ENCODE peak calls at places on chromosomes 7 and 10, in six cellular contexts. One of them, this sample, is unnamed. For H3K27me3, the result is how much of the 10 kb centered on the place peaks cover.

GRCh38 chr10:30639946-30640786 is 10.6 kb upstream of the LYZL2 start:
- DNase-seq in CD8-positive, alpha-beta T cell: no peak
- DNase-seq in K562: peak
- DNase-seq in hepatocyte: peak
- DNase-seq in tibial artery: no peak
- DNase-seq in left ventricle myocardium inferior: no peak
- DNase-seq in this sample: peak

GRCh38 chr10:43287056-43288007 is 20.5 kb upstream of the RASGEF1A start:
- DNase-seq in left ventricle myocardium inferior: no peak
- DNase-seq in K562: no peak
- DNase-seq in CD8-positive, alpha-beta T cell: peak
- DNase-seq in hepatocyte: no peak
- DNase-seq in tibial artery: no peak
- DNase-seq in this sample: no peak

GRCh38 chr10:4214912-4215311 is 429.9 kb upstream of the KLF6 start:
- DNase-seq in K562: no peak
- DNase-seq in CD8-positive, alpha-beta T cell: no peak
- DNase-seq in hepatocyte: no peak
- DNase-seq in left ventricle myocardium inferior: no peak
- DNase-seq in tibial artery: no peak
- DNase-seq in this sample: no peak

GRCh38 chr7:146096994-146097393 is 19.6 kb upstream of the CNTNAP2 start:
- DNase-seq in left ventricle myocardium inferior: no peak
- DNase-seq in K562: no peak
- DNase-seq in hepatocyte: no peak
- DNase-seq in tibial artery: no peak
- DNase-seq in CD8-positive, alpha-beta T cell: no peak
- DNase-seq in this sample: no peak

GRCh38 chr7:126079151-126079550 is 1149.5 kb upstream of the POT1 start:
- DNase-seq in hepatocyte: no peak
- DNase-seq in CD8-positive, alpha-beta T cell: no peak
- DNase-seq in left ventricle myocardium inferior: no peak
- DNase-seq in tibial artery: no peak
- DNase-seq in K562: no peak
- DNase-seq in this sample: no peak

GRCh38 chr10:73263948-73264347 is 11.5 kb upstream of the MRPS16 start:
- DNase-seq in left ventricle myocardium inferior: no peak
- DNase-seq in K562: no peak
- DNase-seq in hepatocyte: peak
- DNase-seq in CD8-positive, alpha-beta T cell: no peak
- DNase-seq in tibial artery: no peak
- DNase-seq in this sample: no peak

GRCh38 chr7:40608321-40609075 is 473.7 kb downstream of the SUGCT start:
- DNase-seq in CD8-positive, alpha-beta T cell: no peak
- DNase-seq in tibial artery: no peak
- DNase-seq in K562: no peak
- DNase-seq in left ventricle myocardium inferior: no peak
- DNase-seq in hepatocyte: no peak
- DNase-seq in this sample: no peak

GRCh38 chr7:23120106-23120505 is 14.5 kb downstream of the KLHL7 start:
- DNase-seq in CD8-positive, alpha-beta T cell: no peak
- DNase-seq in tibial artery: no peak
- DNase-seq in K562: no peak
- DNase-seq in left ventricle myocardium inferior: no peak
- DNase-seq in hepatocyte: no peak
- DNase-seq in this sample: no peak

GRCh38 chr10:79940431-79940830 is 8.5 kb downstream of the SFTPD start:
- DNase-seq in hepatocyte: no peak
- DNase-seq in K562: no peak
- DNase-seq in tibial artery: no peak
- DNase-seq in CD8-positive, alpha-beta T cell: no peak
- DNase-seq in left ventricle myocardium inferior: no peak
- DNase-seq in this sample: no peak

GRCh38 chr7:6121141-6121540 is 90.0 kb downstream of the ANKRD61 start:
- DNase-seq in hepatocyte: no peak
- DNase-seq in CD8-positive, alpha-beta T cell: no peak
- DNase-seq in left ventricle myocardium inferior: no peak
- DNase-seq in K562: no peak
- DNase-seq in tibial artery: no peak
- DNase-seq in this sample: no peak

GRCh38 chr10:51386248-51386885 is 312.1 kb downstream of the PRKG1 start:
- DNase-seq in K562: no peak
- DNase-seq in tibial artery: no peak
- DNase-seq in hepatocyte: no peak
- DNase-seq in CD8-positive, alpha-beta T cell: no peak
- DNase-seq in left ventricle myocardium inferior: no peak
- DNase-seq in this sample: no peak

GRCh38 chr7:128172151-128172550 is 68.9 kb upstream of the LEP start:
- DNase-seq in hepatocyte: no peak
- DNase-seq in left ventricle myocardium inferior: no peak
- DNase-seq in CD8-positive, alpha-beta T cell: no peak
- DNase-seq in K562: no peak
- DNase-seq in tibial artery: no peak
- DNase-seq in this sample: no peak

GRCh38 chr10:47223236-47223635 is 76.8 kb upstream of the GDF10 start:
- DNase-seq in CD8-positive, alpha-beta T cell: no peak
- DNase-seq in left ventricle myocardium inferior: no peak
- DNase-seq in K562: no peak
- DNase-seq in hepatocyte: no peak
- DNase-seq in tibial artery: no peak
- DNase-seq in this sample: no peak

GRCh38 chr10:3432089-3432488 is 259.5 kb upstream of the PITRM1 start:
- DNase-seq in tibial artery: no peak
- DNase-seq in left ventricle myocardium inferior: no peak
- DNase-seq in CD8-positive, alpha-beta T cell: no peak
- DNase-seq in hepatocyte: no peak
- DNase-seq in K562: no peak
- DNase-seq in this sample: no peak

GRCh38 chr10:75111906-75112703 is 649 bp downstream of the SAMD8 start:
- DNase-seq in tibial artery: peak
- DNase-seq in left ventricle myocardium inferior: no peak
- DNase-seq in CD8-positive, alpha-beta T cell: no peak
- DNase-seq in hepatocyte: peak
- DNase-seq in K562: peak
- DNase-seq in this sample: peak

GRCh38 chr7:18799899-18800298 is 304.4 kb downstream of the HDAC9 start:
- DNase-seq in hepatocyte: no peak
- DNase-seq in left ventricle myocardium inferior: no peak
- DNase-seq in K562: no peak
- DNase-seq in CD8-positive, alpha-beta T cell: no peak
- DNase-seq in tibial artery: no peak
- DNase-seq in this sample: no peak

GRCh38 chr7:8035647-8036518 is 67.3 kb downstream of the GLCCI1 start:
- DNase-seq in tibial artery: no peak
- DNase-seq in left ventricle myocardium inferior: no peak
- DNase-seq in CD8-positive, alpha-beta T cell: no peak
- DNase-seq in hepatocyte: peak
- DNase-seq in K562: no peak
- DNase-seq in this sample: peak

GRCh38 chr7:45890902-45891461 is 2.7 kb downstream of the IGFBP1 start:
- DNase-seq in K562: peak
- DNase-seq in tibial artery: no peak
- DNase-seq in left ventricle myocardium inferior: no peak
- DNase-seq in CD8-positive, alpha-beta T cell: no peak
- DNase-seq in hepatocyte: peak
- DNase-seq in this sample: no peak

GRCh38 chr10:89294840-89295239 is 7.0 kb upstream of the IFIT2 start:
- DNase-seq in tibial artery: no peak
- DNase-seq in left ventricle myocardium inferior: no peak
- DNase-seq in K562: no peak
- DNase-seq in hepatocyte: no peak
- DNase-seq in CD8-positive, alpha-beta T cell: no peak
- DNase-seq in this sample: no peak

GRCh38 chr7:95501261-95501816 is 15.6 kb downstream of the ASB4 start:
- DNase-seq in tibial artery: no peak
- DNase-seq in K562: no peak
- DNase-seq in hepatocyte: no peak
- DNase-seq in left ventricle myocardium inferior: no peak
- DNase-seq in CD8-positive, alpha-beta T cell: no peak
- DNase-seq in this sample: no peak

GRCh38 chr7:115676080-115676479 is 354.5 kb downstream of the TFEC start:
- DNase-seq in hepatocyte: peak
- DNase-seq in CD8-positive, alpha-beta T cell: no peak
- DNase-seq in left ventricle myocardium inferior: no peak
- DNase-seq in K562: no peak
- DNase-seq in tibial artery: peak
- DNase-seq in this sample: peak

GRCh38 chr10:78703581-78703980 is 365.2 kb upstream of the ZMIZ1 start:
- DNase-seq in left ventricle myocardium inferior: no peak
- DNase-seq in K562: no peak
- DNase-seq in hepatocyte: no peak
- DNase-seq in tibial artery: no peak
- DNase-seq in CD8-positive, alpha-beta T cell: no peak
- DNase-seq in this sample: no peak

GRCh38 chr7:141150465-141150864 is 76.6 kb downstream of the TMEM178B start:
- DNase-seq in hepatocyte: no peak
- DNase-seq in tibial artery: no peak
- DNase-seq in CD8-positive, alpha-beta T cell: no peak
- DNase-seq in K562: no peak
- DNase-seq in left ventricle myocardium inferior: no peak
- DNase-seq in this sample: no peak

GRCh38 chr7:144827581-144828139 is 8.2 kb downstream of the TPK1 start:
- DNase-seq in tibial artery: no peak
- DNase-seq in hepatocyte: peak
- DNase-seq in CD8-positive, alpha-beta T cell: no peak
- DNase-seq in K562: no peak
- DNase-seq in left ventricle myocardium inferior: no peak
- DNase-seq in this sample: no peak

GRCh38 chr7:131076032-131076431 is 251.6 kb upstream of the MKLN1 start:
- DNase-seq in left ventricle myocardium inferior: no peak
- DNase-seq in K562: no peak
- DNase-seq in CD8-positive, alpha-beta T cell: no peak
- DNase-seq in hepatocyte: no peak
- DNase-seq in tibial artery: no peak
- DNase-seq in this sample: peak

GRCh38 chr10:3774018-3774813 is 10.8 kb downstream of the KLF6 start:
- DNase-seq in CD8-positive, alpha-beta T cell: no peak
- DNase-seq in hepatocyte: peak
- DNase-seq in left ventricle myocardium inferior: no peak
- DNase-seq in K562: no peak
- DNase-seq in tibial artery: no peak
- DNase-seq in this sample: no peak

GRCh38 chr7:26143298-26144044 is 8.5 kb upstream of the NFE2L3 start:
- DNase-seq in left ventricle myocardium inferior: no peak
- DNase-seq in hepatocyte: peak
- DNase-seq in K562: no peak
- DNase-seq in CD8-positive, alpha-beta T cell: no peak
- DNase-seq in tibial artery: no peak
- DNase-seq in this sample: no peak

GRCh38 chr7:37504791-37505190 is 56.1 kb upstream of the ELMO1 start:
- DNase-seq in left ventricle myocardium inferior: no peak
- DNase-seq in CD8-positive, alpha-beta T cell: no peak
- DNase-seq in tibial artery: no peak
- DNase-seq in hepatocyte: no peak
- DNase-seq in K562: no peak
- DNase-seq in this sample: no peak

GRCh38 chr10:95850791-95851190 is 57.0 kb upstream of the CC2D2B start:
- DNase-seq in tibial artery: no peak
- DNase-seq in hepatocyte: no peak
- DNase-seq in K562: no peak
- DNase-seq in left ventricle myocardium inferior: no peak
- DNase-seq in CD8-positive, alpha-beta T cell: no peak
- DNase-seq in this sample: no peak

GRCh38 chr10:49187950-49188761 is at the start of gene TMEM273:
- DNase-seq in hepatocyte: no peak
- DNase-seq in K562: peak
- DNase-seq in CD8-positive, alpha-beta T cell: no peak
- DNase-seq in tibial artery: peak
- DNase-seq in left ventricle myocardium inferior: peak
- DNase-seq in this sample: no peak

DNA sequence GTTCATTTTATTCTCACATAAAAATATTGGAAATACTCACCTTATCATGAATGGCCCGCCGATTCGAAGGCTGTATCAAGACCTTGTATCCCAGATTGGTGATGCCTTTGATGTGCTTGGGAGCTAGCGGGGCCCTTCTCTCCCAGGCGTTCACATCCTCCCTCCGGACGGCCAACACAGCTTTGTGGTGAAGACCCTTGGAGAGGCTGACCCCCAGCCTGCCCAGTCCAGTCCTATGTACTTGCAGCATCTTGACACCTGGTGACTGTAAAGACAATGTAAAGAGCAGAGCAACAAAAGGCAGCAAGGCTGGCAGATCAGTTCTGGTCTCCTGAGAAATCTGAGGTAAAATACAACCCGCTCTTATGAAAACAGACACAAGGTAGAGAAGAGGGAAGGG is 10.6 kb downstream of the AASS start:
- DNase-seq in CD8-positive, alpha-beta T cell: no peak
- DNase-seq in tibial artery: no peak
- DNase-seq in hepatocyte: no peak
- DNase-seq in K562: no peak
- DNase-seq in left ventricle myocardium inferior: no peak
- DNase-seq in this sample: no peak
- TF ChIP-seq CTCF in CD8-positive, alpha-beta T cell: no peak
- TF ChIP-seq CTCF in tibial artery: no peak
- TF ChIP-seq CTCF in hepatocyte: no peak
- TF ChIP-seq CTCF in K562: no peak
- TF ChIP-seq CTCF in left ventricle myocardium inferior: no peak
- TF ChIP-seq CTCF in this sample: no peak

GRCh38 chr10:133026726-133027395 is 60.9 kb upstream of the ADGRA1 start:
- DNase-seq in hepatocyte: no peak
- DNase-seq in K562: no peak
- DNase-seq in CD8-positive, alpha-beta T cell: no peak
- DNase-seq in tibial artery: no peak
- DNase-seq in left ventricle myocardium inferior: no peak
- DNase-seq in this sample: no peak
- H3K27me3 ChIP-seq in hepatocyte: under half
- H3K27me3 ChIP-seq in K562: half or more
- H3K27me3 ChIP-seq in CD8-positive, alpha-beta T cell: under half
- H3K27me3 ChIP-seq in tibial artery: under half
- H3K27me3 ChIP-seq in left ventricle myocardium inferior: half or more
- H3K27me3 ChIP-seq in this sample: under half

GRCh38 chr7:3959364-3959763 is 658.3 kb downstream of the SDK1 start:
- DNase-seq in CD8-positive, alpha-beta T cell: no peak
- DNase-seq in tibial artery: no peak
- DNase-seq in left ventricle myocardium inferior: no peak
- DNase-seq in K562: no peak
- DNase-seq in hepatocyte: no peak
- DNase-seq in this sample: no peak
- TF ChIP-seq CTCF in CD8-positive, alpha-beta T cell: no peak
- TF ChIP-seq CTCF in tibial artery: no peak
- TF ChIP-seq CTCF in left ventricle myocardium inferior: no peak
- TF ChIP-seq CTCF in K562: no peak
- TF ChIP-seq CTCF in hepatocyte: no peak
- TF ChIP-seq CTCF in this sample: no peak

GRCh38 chr10:123663522-123663921 is 2.6 kb upstream of the GPR26 start:
- DNase-seq in hepatocyte: no peak
- DNase-seq in left ventricle myocardium inferior: no peak
- DNase-seq in CD8-positive, alpha-beta T cell: no peak
- DNase-seq in tibial artery: no peak
- DNase-seq in K562: no peak
- DNase-seq in this sample: no peak
- H3K27me3 ChIP-seq in hepatocyte: under half
- H3K27me3 ChIP-seq in left ventricle myocardium inferior: half or more
- H3K27me3 ChIP-seq in CD8-positive, alpha-beta T cell: under half
- H3K27me3 ChIP-seq in tibial artery: under half
- H3K27me3 ChIP-seq in K562: under half
- H3K27me3 ChIP-seq in this sample: under half

This sample was measured in AG04450.